ENCODE peak calls at places on chromosomes 11 and 22, in six cellular contexts. Z is kidney, Q is IMR-90, A is fibroblast of lung, K is Peyer's patch, R is A549. E is an unnamed sample.
A peak's percentile ranks its signal among the peaks of the same experiment; 100 is the strongest.

GRCh38 chr22:17047656-17048055 is 37.1 kb upstream of the IL17RA start:
- DNase-seq in Z (no peak), Q (no peak), A (no peak), K (no peak), R (no peak), E (no peak)

GRCh38 chr11:115215694-115216615 is 288.3 kb downstream of the CADM1 start:
- DNase-seq in Z (no peak), Q (no peak), A (no peak), K (no peak), R (peak; percentile 1), E (peak; percentile 19)

GRCh38 chr11:73159297-73159696 is 17.2 kb upstream of the FCHSD2 start:
- DNase-seq in Z (no peak), Q (no peak), A (no peak), K (no peak), R (no peak), E (no peak)

GRCh38 chr11:79100093-79100704 is 340.6 kb downstream of the TENM4 start:
- DNase-seq in Z (no peak), Q (peak; percentile 55), A (peak; percentile 51), K (no peak), R (peak; percentile 81), E (peak; percentile 35)

GRCh38 chr11:132683602-132684001 is 848.7 kb downstream of the OPCML start:
- DNase-seq in Z (no peak), Q (peak; percentile 14), A (no peak), K (no peak), R (no peak), E (no peak)

GRCh38 chr11:69244286-69244685 is 49.7 kb upstream of the MYEOV start:
- DNase-seq in Z (no peak), Q (no peak), A (no peak), K (no peak), R (no peak), E (no peak)

GRCh38 chr22:43440103-43440387 is 28.2 kb downstream of the MPPED1 start:
- DNase-seq in Z (no peak), Q (no peak), A (no peak), K (no peak), R (no peak), E (no peak)

GRCh38 chr22:25030636-25031035 is 78.1 kb downstream of the KIAA1671 start:
- DNase-seq in Z (peak; percentile 80), Q (no peak), A (peak; percentile 66), K (no peak), R (no peak), E (no peak)

GRCh38 chr22:40855104-40855959 is 1.1 kb downstream of the ST13 start:
- DNase-seq in Z (no peak), Q (no peak), A (peak; percentile 24), K (no peak), R (no peak), E (no peak)

GRCh38 chr11:69008774-69009440 is 4.1 kb downstream of the MRGPRF start:
- DNase-seq in Z (peak; percentile 96), Q (peak; percentile 99), A (peak; percentile 99), K (peak; percentile 25), R (peak; percentile 96), E (peak; percentile 95)

GRCh38 chr22:48057116-48057835 is 1294.8 kb downstream of the TBC1D22A start:
- DNase-seq in Z (no peak), Q (no peak), A (no peak), K (no peak), R (no peak), E (no peak)
- H3K9me3 ChIP-seq in Z (no peaks in the 10 kb centered on the region), Q (peaks cover 44% of the 10 kb centered on the region), A (no peaks in the 10 kb centered on the region), K (no peaks in the 10 kb centered on the region), R (no peaks in the 10 kb centered on the region), E (no peaks in the 10 kb centered on the region)

DNA sequence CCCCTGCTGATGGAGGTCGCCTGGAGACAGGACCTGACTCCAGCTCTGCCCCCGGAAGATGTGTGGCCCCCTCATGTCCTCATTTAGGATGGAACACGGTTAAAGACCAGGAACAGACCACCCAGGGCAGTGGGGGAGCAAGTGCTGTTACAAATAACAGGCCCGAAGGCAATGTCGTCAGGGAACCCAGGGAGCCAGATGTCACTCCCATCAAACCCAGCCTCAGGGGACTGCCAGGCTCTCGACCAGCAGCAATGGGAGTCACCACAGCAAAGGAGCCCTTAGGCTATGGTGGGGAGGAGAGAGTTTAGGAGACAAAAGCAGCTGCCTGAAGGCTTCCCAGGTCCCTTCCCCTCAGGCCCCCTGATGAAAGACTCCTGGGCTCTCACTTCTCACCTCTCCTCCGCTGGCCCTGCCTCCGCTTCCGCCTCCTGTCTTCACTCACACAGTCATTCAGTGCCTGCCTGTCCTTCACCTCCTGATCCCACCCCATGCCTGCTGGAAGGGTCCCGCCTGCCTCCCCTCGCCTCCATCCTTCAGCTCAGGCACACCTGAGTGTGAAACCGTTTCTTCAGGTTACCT is 4.4 kb downstream of the RPS19BP1 start:
- DNase-seq in Z (peak; percentile 69), Q (no peak), A (no peak), K (peak; percentile 61), R (no peak), E (no peak)
- H3K4me1 ChIP-seq in Z (peaks cover 48% of the 10 kb centered on the region), Q (peaks cover 4% of the 10 kb centered on the region), A (peaks cover 19% of the 10 kb centered on the region), K (peaks cover 68% of the 10 kb centered on the region), R (peaks cover 30% of the 10 kb centered on the region), E (peaks cover 40% of the 10 kb centered on the region)

GRCh38 chr22:22458387-22458786 is 50.2 kb downstream of the ZNF280B start:
- DNase-seq in Z (no peak), Q (no peak), A (no peak), K (no peak), R (no peak), E (no peak)
- H3K9me3 ChIP-seq in Z (peaks cover 2% of the 10 kb centered on the region), Q (peaks cover 11% of the 10 kb centered on the region), A (no peaks in the 10 kb centered on the region), K (peaks cover 24% of the 10 kb centered on the region), R (peaks cover 17% of the 10 kb centered on the region), E (no peaks in the 10 kb centered on the region)

DNA sequence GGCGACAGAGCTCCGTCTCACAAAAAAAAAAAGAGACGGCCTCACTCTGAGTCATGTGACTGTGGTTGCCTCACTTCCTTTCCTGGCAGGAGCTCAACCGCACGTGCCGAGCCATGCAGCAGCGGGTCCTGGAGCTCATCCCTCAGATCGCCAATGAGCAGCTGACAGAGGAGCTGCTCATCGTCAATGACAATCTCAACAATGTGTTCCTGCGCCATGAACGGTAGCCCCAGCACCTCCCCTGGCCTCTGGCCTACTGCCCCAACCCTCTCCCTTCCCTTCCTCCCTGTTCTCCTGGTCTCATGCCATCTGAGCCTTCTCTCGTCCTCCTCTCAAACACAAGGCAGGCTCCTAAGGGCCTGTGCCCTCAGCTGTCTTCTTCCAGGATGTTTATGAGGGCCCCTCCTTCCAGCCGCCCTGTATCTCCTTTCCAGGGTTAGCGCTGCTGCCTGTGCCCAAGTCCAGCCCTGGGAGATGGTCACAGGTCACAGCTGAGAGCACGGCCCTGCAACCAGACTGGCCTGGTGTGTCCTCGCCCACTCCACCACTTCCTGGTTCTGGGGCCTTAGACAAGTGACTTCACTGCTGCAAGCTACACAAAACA is 30.7 kb downstream of the TOM1 start:
- DNase-seq in Z (peak; percentile 93), Q (peak; percentile 86), A (peak; percentile 60), K (peak; percentile 79), R (no peak), E (no peak)
- H3K4me1 ChIP-seq in Z (peaks cover 4% of the 10 kb centered on the region), Q (peaks cover 4% of the 10 kb centered on the region), A (peaks cover 5% of the 10 kb centered on the region), K (peaks cover 11% of the 10 kb centered on the region), R (no peaks in the 10 kb centered on the region), E (peaks cover 3% of the 10 kb centered on the region)

GRCh38 chr11:122679441-122679840 is 23.9 kb downstream of the UBASH3B start:
- DNase-seq in Z (no peak), Q (no peak), A (no peak), K (no peak), R (no peak), E (no peak)

GRCh38 chr11:122678406-122678805 is 22.9 kb downstream of the UBASH3B start:
- DNase-seq in Z (no peak), Q (no peak), A (no peak), K (no peak), R (no peak), E (no peak)

GRCh38 chr11:122681731-122682130 is 26.2 kb downstream of the UBASH3B start:
- DNase-seq in Z (no peak), Q (no peak), A (peak; percentile 27), K (no peak), R (no peak), E (no peak)

GRCh38 chr11:122682464-122682863 is 26.9 kb downstream of the UBASH3B start:
- DNase-seq in Z (no peak), Q (no peak), A (no peak), K (no peak), R (no peak), E (no peak)

DNA sequence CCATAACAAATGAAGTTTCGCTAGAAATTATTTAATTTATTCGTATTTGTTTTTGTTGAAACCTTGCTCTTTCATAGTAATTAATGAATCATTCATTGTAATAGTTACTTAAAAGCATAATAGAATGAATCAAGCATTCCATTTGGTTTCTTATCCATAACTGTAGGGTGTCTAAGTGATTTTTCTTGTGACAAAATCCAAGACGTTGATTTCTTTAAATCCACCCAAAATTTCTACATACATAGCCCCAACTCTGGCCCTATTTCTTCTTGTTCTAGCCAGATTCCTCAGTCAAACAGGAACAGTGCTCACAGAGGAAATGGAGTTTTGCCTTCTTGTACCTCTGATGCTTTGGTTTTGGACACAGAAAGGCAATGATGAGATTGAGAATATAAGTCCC is 25.5 kb downstream of the UBASH3B start:
- DNase-seq in Z (no peak), Q (no peak), A (peak; percentile 39), K (no peak), R (no peak), E (no peak)
- H3K9me3 ChIP-seq in Z (no peaks in the 10 kb centered on the region), Q (no peaks in the 10 kb centered on the region), A (no peaks in the 10 kb centered on the region), K (no peaks in the 10 kb centered on the region), R (no peaks in the 10 kb centered on the region), E (no peaks in the 10 kb centered on the region)

GRCh38 chr11:59186130-59186594 is 14.2 kb downstream of the DTX4 start:
- DNase-seq in Z (no peak), Q (no peak), A (no peak), K (peak; percentile 46), R (peak; percentile 41), E (peak; percentile 88)
- H3K4me1 ChIP-seq in Z (peaks cover 12% of the 10 kb centered on the region), Q (peaks cover 20% of the 10 kb centered on the region), A (peaks cover 14% of the 10 kb centered on the region), K (peaks cover 78% of the 10 kb centered on the region), R (peaks cover 5% of the 10 kb centered on the region), E (peaks cover 84% of the 10 kb centered on the region)

DNA sequence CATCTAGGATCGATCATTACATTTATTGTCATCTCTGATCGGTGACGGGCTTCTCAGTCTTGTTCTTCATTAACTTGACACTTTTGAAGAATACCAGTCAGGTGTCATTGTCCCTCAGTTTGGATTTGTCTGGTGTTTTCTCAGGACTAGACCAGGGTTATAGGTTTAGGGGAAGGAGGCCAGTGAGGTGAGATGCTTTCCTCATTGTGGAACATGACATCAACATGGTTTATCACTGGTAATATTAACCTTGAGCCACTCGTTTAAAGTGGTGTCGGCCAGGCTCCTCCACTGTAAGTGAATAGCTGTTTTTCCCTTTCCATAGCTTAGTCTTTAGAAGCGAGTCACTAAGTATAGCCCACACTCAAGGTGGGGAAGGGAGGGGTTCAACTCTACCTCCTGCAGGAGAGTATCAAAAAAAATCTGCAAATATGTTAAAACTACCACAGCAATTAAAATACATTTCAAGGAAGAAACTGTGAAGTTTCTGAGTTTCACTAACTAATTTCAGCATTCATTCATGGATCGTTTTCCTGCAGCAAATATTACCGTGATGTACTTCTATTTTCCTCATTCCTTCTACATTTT is 42.0 kb downstream of the KCNQ1OT1 start:
- DNase-seq in Z (no peak), Q (no peak), A (no peak), K (no peak), R (no peak), E (no peak)
- H3K9me3 ChIP-seq in Z (no peaks in the 10 kb centered on the region), Q (peaks cover 66% of the 10 kb centered on the region), A (no peaks in the 10 kb centered on the region), K (no peaks in the 10 kb centered on the region), R (peaks cover 96% of the 10 kb centered on the region), E (peaks cover 32% of the 10 kb centered on the region)

GRCh38 chr22:38869663-38870062 is 2.4 kb downstream of the CBX6 start:
- DNase-seq in Z (no peak), Q (no peak), A (no peak), K (no peak), R (no peak), E (no peak)
- H3K4me1 ChIP-seq in Z (peaks cover 9% of the 10 kb centered on the region), Q (no peaks in the 10 kb centered on the region), A (peaks cover 2% of the 10 kb centered on the region), K (peaks cover 42% of the 10 kb centered on the region), R (peaks cover 23% of the 10 kb centered on the region), E (peaks cover 28% of the 10 kb centered on the region)

E was measured in PC-9.